ENCODE peak calls at places on chromosome 6, in eight cellular contexts. One of them, this sample, is unnamed.

GRCh38 chr6:41846666-41847237 is 48.4 kb downstream of the USP49 start:
- DNase-seq in heart left ventricle: peak
- DNase-seq in colonic mucosa: peak
- DNase-seq in lower lobe of right lung: no peak
- DNase-seq in tibial artery: peak
- DNase-seq in A549: peak
- DNase-seq in CD8-positive, alpha-beta T cell: peak
- DNase-seq in heart right ventricle: no peak
- DNase-seq in this sample: no peak

GRCh38 chr6:166006593-166007301 is 160.9 kb downstream of the TBXT start:
- DNase-seq in colonic mucosa: no peak
- DNase-seq in lower lobe of right lung: no peak
- DNase-seq in heart right ventricle: no peak
- DNase-seq in A549: peak
- DNase-seq in heart left ventricle: no peak
- DNase-seq in CD8-positive, alpha-beta T cell: no peak
- DNase-seq in tibial artery: no peak
- DNase-seq in this sample: no peak

GRCh38 chr6:5398530-5398929 is 137.2 kb downstream of the FARS2 start:
- DNase-seq in heart right ventricle: no peak
- DNase-seq in CD8-positive, alpha-beta T cell: no peak
- DNase-seq in lower lobe of right lung: no peak
- DNase-seq in colonic mucosa: no peak
- DNase-seq in heart left ventricle: no peak
- DNase-seq in tibial artery: no peak
- DNase-seq in A549: peak
- DNase-seq in this sample: no peak

GRCh38 chr6:45436544-45437440 is 59.1 kb upstream of the SUPT3H start:
- DNase-seq in heart right ventricle: no peak
- DNase-seq in colonic mucosa: no peak
- DNase-seq in heart left ventricle: peak
- DNase-seq in CD8-positive, alpha-beta T cell: no peak
- DNase-seq in tibial artery: no peak
- DNase-seq in lower lobe of right lung: no peak
- DNase-seq in A549: no peak
- DNase-seq in this sample: no peak

GRCh38 chr6:131694832-131695426 is 6.3 kb downstream of the OR2A4 start:
- DNase-seq in colonic mucosa: peak
- DNase-seq in A549: peak
- DNase-seq in lower lobe of right lung: no peak
- DNase-seq in tibial artery: peak
- DNase-seq in CD8-positive, alpha-beta T cell: no peak
- DNase-seq in heart right ventricle: no peak
- DNase-seq in heart left ventricle: peak
- DNase-seq in this sample: no peak

GRCh38 chr6:162857321-162857720 is 129.5 kb downstream of the PACRG start:
- DNase-seq in lower lobe of right lung: no peak
- DNase-seq in heart left ventricle: no peak
- DNase-seq in heart right ventricle: no peak
- DNase-seq in A549: no peak
- DNase-seq in tibial artery: no peak
- DNase-seq in CD8-positive, alpha-beta T cell: no peak
- DNase-seq in colonic mucosa: no peak
- DNase-seq in this sample: no peak

GRCh38 chr6:168560126-168560525 is 119.1 kb downstream of the SMOC2 start:
- DNase-seq in heart left ventricle: no peak
- DNase-seq in A549: no peak
- DNase-seq in tibial artery: no peak
- DNase-seq in heart right ventricle: no peak
- DNase-seq in CD8-positive, alpha-beta T cell: no peak
- DNase-seq in lower lobe of right lung: no peak
- DNase-seq in colonic mucosa: no peak
- DNase-seq in this sample: no peak

GRCh38 chr6:33980176-33980805 is 165.6 kb downstream of the GRM4 start:
- DNase-seq in CD8-positive, alpha-beta T cell: no peak
- DNase-seq in heart right ventricle: no peak
- DNase-seq in lower lobe of right lung: no peak
- DNase-seq in A549: no peak
- DNase-seq in colonic mucosa: peak
- DNase-seq in heart left ventricle: no peak
- DNase-seq in tibial artery: no peak
- DNase-seq in this sample: no peak

GRCh38 chr6:6515691-6516607 is 72.6 kb upstream of the LY86 start:
- DNase-seq in heart left ventricle: no peak
- DNase-seq in tibial artery: no peak
- DNase-seq in lower lobe of right lung: no peak
- DNase-seq in CD8-positive, alpha-beta T cell: no peak
- DNase-seq in heart right ventricle: no peak
- DNase-seq in A549: no peak
- DNase-seq in colonic mucosa: no peak
- DNase-seq in this sample: no peak

GRCh38 chr6:63307581-63308246 is 12.1 kb downstream of the LGSN start:
- DNase-seq in A549: peak
- DNase-seq in CD8-positive, alpha-beta T cell: no peak
- DNase-seq in tibial artery: no peak
- DNase-seq in colonic mucosa: peak
- DNase-seq in lower lobe of right lung: no peak
- DNase-seq in heart right ventricle: no peak
- DNase-seq in heart left ventricle: no peak
- DNase-seq in this sample: no peak

GRCh38 chr6:70819715-70820114 is 137.1 kb downstream of the B3GAT2 start:
- DNase-seq in lower lobe of right lung: no peak
- DNase-seq in heart left ventricle: no peak
- DNase-seq in CD8-positive, alpha-beta T cell: no peak
- DNase-seq in heart right ventricle: no peak
- DNase-seq in A549: no peak
- DNase-seq in colonic mucosa: no peak
- DNase-seq in tibial artery: no peak
- DNase-seq in this sample: no peak

GRCh38 chr6:52725530-52726192 is 37.6 kb downstream of the GSTA2 start:
- DNase-seq in CD8-positive, alpha-beta T cell: no peak
- DNase-seq in A549: peak
- DNase-seq in heart left ventricle: no peak
- DNase-seq in lower lobe of right lung: no peak
- DNase-seq in heart right ventricle: no peak
- DNase-seq in colonic mucosa: peak
- DNase-seq in tibial artery: no peak
- DNase-seq in this sample: no peak

GRCh38 chr6:67880939-67881705 is 754.0 kb upstream of the ADGRB3 start:
- DNase-seq in A549: no peak
- DNase-seq in heart left ventricle: no peak
- DNase-seq in colonic mucosa: no peak
- DNase-seq in CD8-positive, alpha-beta T cell: no peak
- DNase-seq in heart right ventricle: no peak
- DNase-seq in tibial artery: no peak
- DNase-seq in lower lobe of right lung: no peak
- DNase-seq in this sample: no peak

DNA sequence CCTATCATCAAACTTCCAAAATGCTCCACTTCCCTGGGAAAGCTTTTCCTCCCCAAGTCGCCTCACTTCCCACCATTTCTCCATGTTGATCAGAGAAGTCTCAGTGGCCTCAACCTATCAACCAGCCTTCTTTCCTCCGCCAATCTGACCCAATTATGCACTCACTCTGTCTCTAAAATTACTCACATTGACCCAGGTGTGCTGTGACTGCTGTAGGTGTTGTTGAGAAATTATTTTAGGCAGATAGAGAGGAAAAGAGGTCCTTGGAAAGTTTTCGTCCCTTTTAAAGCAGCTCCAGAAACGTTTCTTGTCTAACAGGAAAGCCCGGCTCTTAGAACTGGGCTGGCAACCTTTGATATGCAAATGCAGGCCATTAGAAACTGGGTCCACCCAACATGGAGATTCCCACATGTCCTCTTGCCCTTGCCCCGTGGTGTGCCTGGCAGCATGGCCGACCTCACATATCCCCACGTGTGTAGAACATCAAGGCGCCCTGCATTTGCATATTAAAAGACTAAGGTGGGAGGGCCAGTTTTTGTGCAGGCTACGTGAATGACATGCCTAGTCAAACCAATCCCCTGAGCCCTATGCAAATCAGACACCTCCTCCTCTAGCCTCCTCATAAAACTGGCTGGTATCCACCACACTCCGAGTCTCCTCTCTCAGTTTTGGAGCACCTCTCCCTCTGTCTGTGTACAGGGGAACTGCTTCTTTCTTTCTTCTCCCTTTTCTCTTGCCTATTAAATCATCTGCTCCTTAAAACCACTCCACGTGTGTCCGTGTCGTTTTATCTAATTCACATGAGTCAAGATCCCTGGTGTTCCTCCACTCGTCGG is 12.9 kb downstream of the IPCEF1 start:
- DNase-seq in heart right ventricle: no peak
- DNase-seq in heart left ventricle: peak
- DNase-seq in colonic mucosa: peak
- DNase-seq in CD8-positive, alpha-beta T cell: no peak
- DNase-seq in A549: peak
- DNase-seq in lower lobe of right lung: peak
- DNase-seq in tibial artery: no peak
- DNase-seq in this sample: peak
- TF ChIP-seq CTCF in heart right ventricle: peak
- TF ChIP-seq CTCF in heart left ventricle: no peak
- TF ChIP-seq CTCF in colonic mucosa: no peak
- TF ChIP-seq CTCF in CD8-positive, alpha-beta T cell: no peak
- TF ChIP-seq CTCF in A549: no peak
- TF ChIP-seq CTCF in lower lobe of right lung: peak
- TF ChIP-seq CTCF in tibial artery: no peak
- TF ChIP-seq CTCF in this sample: peak

GRCh38 chr6:44221291-44221960 is 2.0 kb upstream of the SLC29A1 start:
- DNase-seq in heart left ventricle: peak
- DNase-seq in CD8-positive, alpha-beta T cell: peak
- DNase-seq in tibial artery: peak
- DNase-seq in colonic mucosa: peak
- DNase-seq in heart right ventricle: peak
- DNase-seq in lower lobe of right lung: peak
- DNase-seq in A549: peak
- DNase-seq in this sample: peak
- H3K4me3 ChIP-seq in heart left ventricle: peak
- H3K4me3 ChIP-seq in CD8-positive, alpha-beta T cell: no peak
- H3K4me3 ChIP-seq in tibial artery: peak
- H3K4me3 ChIP-seq in colonic mucosa: no peak
- H3K4me3 ChIP-seq in heart right ventricle: no peak
- H3K4me3 ChIP-seq in lower lobe of right lung: peak
- H3K4me3 ChIP-seq in A549: no peak
- H3K4me3 ChIP-seq in this sample: no peak

DNA sequence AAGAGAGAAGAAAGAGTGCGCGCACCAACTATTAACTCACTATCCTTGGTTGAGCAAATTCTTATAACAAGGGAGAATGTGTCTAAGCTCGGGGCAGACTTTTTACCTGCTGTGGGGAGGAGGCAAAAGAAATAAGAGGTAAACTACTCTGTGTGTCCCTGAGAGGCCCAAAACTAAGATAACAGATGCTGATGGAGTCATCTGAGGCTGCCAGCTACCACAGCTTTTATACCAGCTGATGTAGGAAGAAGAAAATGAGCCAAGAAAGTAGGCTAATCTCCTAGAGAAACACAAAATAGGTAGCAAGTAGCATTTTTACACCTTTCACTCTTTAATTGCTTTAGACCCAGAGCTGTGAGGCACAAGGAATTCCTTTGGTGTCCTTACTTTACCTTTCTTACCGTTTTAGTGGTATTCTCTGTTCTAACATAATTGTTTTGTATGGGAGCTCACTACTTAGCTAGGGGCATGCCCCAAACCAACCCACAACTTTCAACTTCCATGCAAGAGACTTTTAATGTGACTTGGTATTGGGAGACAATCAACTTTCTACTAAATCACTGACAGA is 27.8 kb upstream of the PIM1 start:
- DNase-seq in heart right ventricle: no peak
- DNase-seq in A549: no peak
- DNase-seq in lower lobe of right lung: no peak
- DNase-seq in CD8-positive, alpha-beta T cell: no peak
- DNase-seq in tibial artery: no peak
- DNase-seq in colonic mucosa: no peak
- DNase-seq in heart left ventricle: no peak
- DNase-seq in this sample: no peak
- H3K27ac ChIP-seq in heart right ventricle: no peak
- H3K27ac ChIP-seq in A549: peak
- H3K27ac ChIP-seq in lower lobe of right lung: no peak
- H3K27ac ChIP-seq in CD8-positive, alpha-beta T cell: no peak
- H3K27ac ChIP-seq in tibial artery: peak
- H3K27ac ChIP-seq in colonic mucosa: peak
- H3K27ac ChIP-seq in heart left ventricle: no peak
- H3K27ac ChIP-seq in this sample: no peak

GRCh38 chr6:92777146-92777740 is 642.1 kb downstream of the EPHA7 start:
- DNase-seq in colonic mucosa: no peak
- DNase-seq in heart right ventricle: no peak
- DNase-seq in heart left ventricle: no peak
- DNase-seq in tibial artery: no peak
- DNase-seq in A549: peak
- DNase-seq in CD8-positive, alpha-beta T cell: no peak
- DNase-seq in lower lobe of right lung: no peak
- DNase-seq in this sample: no peak
- TF ChIP-seq CTCF in colonic mucosa: no peak
- TF ChIP-seq CTCF in heart right ventricle: peak
- TF ChIP-seq CTCF in heart left ventricle: peak
- TF ChIP-seq CTCF in tibial artery: no peak
- TF ChIP-seq CTCF in A549: no peak
- TF ChIP-seq CTCF in CD8-positive, alpha-beta T cell: no peak
- TF ChIP-seq CTCF in lower lobe of right lung: peak
- TF ChIP-seq CTCF in this sample: peak

GRCh38 chr6:56370591-56371198 is 123.3 kb upstream of the COL21A1 start:
- DNase-seq in heart right ventricle: no peak
- DNase-seq in CD8-positive, alpha-beta T cell: no peak
- DNase-seq in tibial artery: peak
- DNase-seq in A549: peak
- DNase-seq in colonic mucosa: peak
- DNase-seq in heart left ventricle: peak
- DNase-seq in lower lobe of right lung: no peak
- DNase-seq in this sample: no peak
- H3K4me3 ChIP-seq in heart right ventricle: no peak
- H3K4me3 ChIP-seq in CD8-positive, alpha-beta T cell: no peak
- H3K4me3 ChIP-seq in tibial artery: no peak
- H3K4me3 ChIP-seq in A549: no peak
- H3K4me3 ChIP-seq in colonic mucosa: no peak
- H3K4me3 ChIP-seq in heart left ventricle: no peak
- H3K4me3 ChIP-seq in lower lobe of right lung: no peak
- H3K4me3 ChIP-seq in this sample: no peak

This sample was measured in dorsolateral prefrontal cortex.